ENCODE peak calls at places on chromosomes 16 and 17, in eight cellular contexts. Z, B, F, H, W, R, D and V are unnamed samples.

GRCh38 chr16:3640632-3641501 is 13.6 kb upstream of the DNASE1 start:
- DNase-seq in Z (no peak), B (no peak), F (no peak), H (no peak), W (peak), R (peak), D (no peak), V (no peak)

GRCh38 chr17:1110524-1110843 is 69.3 kb downstream of the ABR start:
- DNase-seq in Z (no peak), B (no peak), F (no peak), H (no peak), W (no peak), R (no peak), D (peak), V (no peak)

GRCh38 chr17:50048146-50048720 is 7.7 kb upstream of the ITGA3 start:
- DNase-seq in Z (no peak), B (no peak), F (no peak), H (no peak), W (no peak), R (no peak), D (peak), V (no peak)

GRCh38 chr16:85370881-85371651 is 242.1 kb upstream of the GSE1 start:
- DNase-seq in Z (no peak), B (no peak), F (no peak), H (peak), W (peak), R (no peak), D (no peak), V (no peak)

GRCh38 chr17:79033741-79034501 is 10.0 kb downstream of the C1QTNF1 start:
- DNase-seq in Z (no peak), B (peak), F (no peak), H (peak), W (no peak), R (no peak), D (no peak), V (no peak)

GRCh38 chr17:45391291-45391690 is 41.4 kb downstream of the ARHGAP27 start:
- DNase-seq in Z (no peak), B (no peak), F (no peak), H (no peak), W (no peak), R (no peak), D (no peak), V (no peak)

GRCh38 chr16:4309833-4310266 is 6.0 kb upstream of the GLIS2 start:
- DNase-seq in Z (peak), B (peak), F (no peak), H (peak), W (peak), R (peak), D (peak), V (peak)

GRCh38 chr17:72336026-72336803 is 215.4 kb downstream of the SOX9 start:
- DNase-seq in Z (no peak), B (no peak), F (no peak), H (no peak), W (no peak), R (no peak), D (no peak), V (no peak)

GRCh38 chr17:1002412-1002753 is 5.5 kb downstream of the TIMM22 start:
- DNase-seq in Z (no peak), B (no peak), F (peak), H (peak), W (no peak), R (no peak), D (peak), V (no peak)

GRCh38 chr17:76131692-76132573 is 9.1 kb downstream of the FOXJ1 start:
- DNase-seq in Z (no peak), B (no peak), F (no peak), H (no peak), W (no peak), R (no peak), D (no peak), V (no peak)

GRCh38 chr17:17701658-17702057 is 20.4 kb downstream of the RAI1 start:
- DNase-seq in Z (no peak), B (no peak), F (no peak), H (no peak), W (no peak), R (no peak), D (no peak), V (no peak)

GRCh38 chr16:2475413-2476344 is 752 bp downstream of the TBC1D24 start:
- DNase-seq in Z (no peak), B (no peak), F (no peak), H (no peak), W (no peak), R (peak), D (peak), V (peak)

GRCh38 chr16:4737545-4737944 is 3.2 kb downstream of the DNAAF8 start:
- DNase-seq in Z (no peak), B (no peak), F (no peak), H (no peak), W (no peak), R (no peak), D (no peak), V (no peak)

GRCh38 chr17:20300399-20301037 is 166.8 kb downstream of the LGALS9B start:
- DNase-seq in Z (no peak), B (no peak), F (peak), H (no peak), W (no peak), R (no peak), D (peak), V (no peak)

GRCh38 chr17:76726766-76727718 is at the start of gene METTL23:
- DNase-seq in Z (peak), B (no peak), F (peak), H (peak), W (peak), R (peak), D (peak), V (peak)

GRCh38 chr17:78947235-78948153 is 22.3 kb upstream of the TIMP2 start:
- DNase-seq in Z (no peak), B (no peak), F (no peak), H (no peak), W (no peak), R (no peak), D (no peak), V (no peak)

GRCh38 chr16:85484337-85485295 is 128.5 kb upstream of the GSE1 start:
- DNase-seq in Z (no peak), B (no peak), F (no peak), H (no peak), W (peak), R (no peak), D (no peak), V (no peak)

GRCh38 chr16:71945616-71946015 is 50.3 kb downstream of the IST1 start:
- DNase-seq in Z (no peak), B (no peak), F (no peak), H (no peak), W (no peak), R (no peak), D (no peak), V (no peak)

GRCh38 chr17:74089869-74090464 is 113.5 kb upstream of the RPL38 start:
- DNase-seq in Z (peak), B (no peak), F (peak), H (peak), W (peak), R (no peak), D (peak), V (no peak)